ENCODE peak calls at places on chromosomes 1 and 21, in five cellular contexts. One of them, this sample, is unnamed.

GRCh38 chr1:154759196-154759595 is 110.9 kb downstream of the KCNN3 start:
- DNase-seq in iPS-NIHi11: no peak
- DNase-seq in iris pigment epithelial cell: no peak
- DNase-seq in NCI-H345: no peak
- DNase-seq in lung microvascular endothelial cell: no peak
- DNase-seq in this sample: no peak

GRCh38 chr1:16903054-16903453 is 7.3 kb downstream of the RNU1-2 start:
- DNase-seq in NCI-H345: peak
- DNase-seq in iPS-NIHi11: no peak
- DNase-seq in iris pigment epithelial cell: peak
- DNase-seq in lung microvascular endothelial cell: no peak
- DNase-seq in this sample: no peak

GRCh38 chr1:65039508-65039907 is 73.2 kb upstream of the JAK1 start:
- DNase-seq in iPS-NIHi11: no peak
- DNase-seq in lung microvascular endothelial cell: no peak
- DNase-seq in iris pigment epithelial cell: no peak
- DNase-seq in NCI-H345: no peak
- DNase-seq in this sample: no peak

GRCh38 chr21:42865361-42866160 is 13.8 kb downstream of the WDR4 start:
- DNase-seq in iPS-NIHi11: peak
- DNase-seq in NCI-H345: peak
- DNase-seq in iris pigment epithelial cell: no peak
- DNase-seq in lung microvascular endothelial cell: no peak
- DNase-seq in this sample: peak

GRCh38 chr1:14300991-14301703 is 297.3 kb upstream of the KAZN start:
- DNase-seq in NCI-H345: no peak
- DNase-seq in lung microvascular endothelial cell: no peak
- DNase-seq in iPS-NIHi11: no peak
- DNase-seq in iris pigment epithelial cell: no peak
- DNase-seq in this sample: no peak

GRCh38 chr1:8423134-8423701 is 105.3 kb downstream of the SLC45A1 start:
- DNase-seq in iris pigment epithelial cell: no peak
- DNase-seq in iPS-NIHi11: no peak
- DNase-seq in NCI-H345: no peak
- DNase-seq in lung microvascular endothelial cell: peak
- DNase-seq in this sample: peak

GRCh38 chr1:1307261-1307907 is 346 bp downstream of the ACAP3 start:
- DNase-seq in lung microvascular endothelial cell: peak
- DNase-seq in iPS-NIHi11: no peak
- DNase-seq in NCI-H345: no peak
- DNase-seq in iris pigment epithelial cell: peak
- DNase-seq in this sample: no peak

GRCh38 chr1:227567256-227567655 is 3.9 kb downstream of the ZNF678 start:
- DNase-seq in iPS-NIHi11: peak
- DNase-seq in lung microvascular endothelial cell: no peak
- DNase-seq in iris pigment epithelial cell: no peak
- DNase-seq in NCI-H345: no peak
- DNase-seq in this sample: no peak

GRCh38 chr21:43824250-43824882 is 35.0 kb downstream of the RRP1 start:
- DNase-seq in iPS-NIHi11: no peak
- DNase-seq in NCI-H345: no peak
- DNase-seq in iris pigment epithelial cell: peak
- DNase-seq in lung microvascular endothelial cell: no peak
- DNase-seq in this sample: no peak

GRCh38 chr1:183101841-183102276 is 78.6 kb downstream of the LAMC1 start:
- DNase-seq in lung microvascular endothelial cell: no peak
- DNase-seq in iris pigment epithelial cell: peak
- DNase-seq in NCI-H345: no peak
- DNase-seq in iPS-NIHi11: no peak
- DNase-seq in this sample: no peak

GRCh38 chr21:45293726-45294401 is 6.2 kb upstream of the POFUT2 start:
- DNase-seq in NCI-H345: no peak
- DNase-seq in iPS-NIHi11: no peak
- DNase-seq in lung microvascular endothelial cell: no peak
- DNase-seq in iris pigment epithelial cell: no peak
- DNase-seq in this sample: no peak

GRCh38 chr1:92910081-92910480 is 51.2 kb downstream of the DIPK1A start:
- DNase-seq in iris pigment epithelial cell: no peak
- DNase-seq in iPS-NIHi11: no peak
- DNase-seq in lung microvascular endothelial cell: no peak
- DNase-seq in NCI-H345: no peak
- DNase-seq in this sample: no peak

GRCh38 chr21:42127164-42128125 is 56.3 kb downstream of the UMODL1 start:
- DNase-seq in iPS-NIHi11: no peak
- DNase-seq in NCI-H345: no peak
- DNase-seq in iris pigment epithelial cell: no peak
- DNase-seq in lung microvascular endothelial cell: no peak
- DNase-seq in this sample: no peak

GRCh38 chr1:62144238-62144831 is 50.3 kb upstream of the L1TD1 start:
- DNase-seq in lung microvascular endothelial cell: peak
- DNase-seq in iris pigment epithelial cell: peak
- DNase-seq in NCI-H345: peak
- DNase-seq in iPS-NIHi11: peak
- DNase-seq in this sample: peak

GRCh38 chr1:39230261-39231190 is 26.0 kb downstream of the MACF1 start:
- DNase-seq in lung microvascular endothelial cell: peak
- DNase-seq in iris pigment epithelial cell: peak
- DNase-seq in NCI-H345: no peak
- DNase-seq in iPS-NIHi11: peak
- DNase-seq in this sample: no peak

GRCh38 chr1:91876040-91876470 is 9.9 kb downstream of the TGFBR3 start:
- DNase-seq in NCI-H345: no peak
- DNase-seq in iris pigment epithelial cell: no peak
- DNase-seq in iPS-NIHi11: no peak
- DNase-seq in lung microvascular endothelial cell: no peak
- DNase-seq in this sample: no peak

GRCh38 chr1:52352690-52353089 is 13.3 kb downstream of the CC2D1B start:
- DNase-seq in iPS-NIHi11: no peak
- DNase-seq in NCI-H345: no peak
- DNase-seq in iris pigment epithelial cell: no peak
- DNase-seq in lung microvascular endothelial cell: no peak
- DNase-seq in this sample: no peak

GRCh38 chr1:222634180-222635013 is 16.5 kb downstream of the MIA3 start:
- DNase-seq in NCI-H345: peak
- DNase-seq in iPS-NIHi11: peak
- DNase-seq in lung microvascular endothelial cell: peak
- DNase-seq in iris pigment epithelial cell: peak
- DNase-seq in this sample: peak

GRCh38 chr21:44779417-44780139 is 22.0 kb downstream of the UBE2G2 start:
- DNase-seq in lung microvascular endothelial cell: no peak
- DNase-seq in iPS-NIHi11: no peak
- DNase-seq in iris pigment epithelial cell: no peak
- DNase-seq in NCI-H345: no peak
- DNase-seq in this sample: no peak

GRCh38 chr1:7401814-7402547 is 369.1 kb upstream of the VAMP3 start:
- DNase-seq in lung microvascular endothelial cell: peak
- DNase-seq in iris pigment epithelial cell: peak
- DNase-seq in NCI-H345: no peak
- DNase-seq in iPS-NIHi11: no peak
- DNase-seq in this sample: no peak

GRCh38 chr1:180311011-180311730 is 81.1 kb downstream of the LHX4 start:
- DNase-seq in iPS-NIHi11: no peak
- DNase-seq in lung microvascular endothelial cell: no peak
- DNase-seq in NCI-H345: no peak
- DNase-seq in iris pigment epithelial cell: peak
- DNase-seq in this sample: no peak

GRCh38 chr1:36161656-36162531 is 5.9 kb downstream of the MAP7D1 start:
- DNase-seq in iPS-NIHi11: no peak
- DNase-seq in lung microvascular endothelial cell: peak
- DNase-seq in iris pigment epithelial cell: peak
- DNase-seq in NCI-H345: no peak
- DNase-seq in this sample: no peak

This sample was measured in NCI-H1105 treated with DMSO at 0.1 percent for 48 hours.